ENCODE peak calls at places on chromosomes 3 and 15, in eight cellular contexts. One of them, this sample, is unnamed.

GRCh38 chr15:82936966-82937647 is 15.4 kb downstream of the HOMER2 start:
- DNase-seq in hepatocyte: no peak
- DNase-seq in HCT116: no peak
- DNase-seq in breast epithelium: no peak
- DNase-seq in bronchial epithelial cell: peak; percentile 99
- DNase-seq in GM20000: no peak
- DNase-seq in uterus: no peak
- DNase-seq in left lung: no peak
- DNase-seq in this sample: no peak

GRCh38 chr3:123678108-123678511 is 93.3 kb upstream of the HACD2 start:
- DNase-seq in hepatocyte: no peak
- DNase-seq in HCT116: no peak
- DNase-seq in breast epithelium: no peak
- DNase-seq in bronchial epithelial cell: peak; percentile 55
- DNase-seq in GM20000: no peak
- DNase-seq in uterus: peak; percentile 86
- DNase-seq in left lung: no peak
- DNase-seq in this sample: no peak

GRCh38 chr3:195155842-195156241 is 115.1 kb downstream of the XXYLT1 start:
- DNase-seq in hepatocyte: no peak
- DNase-seq in HCT116: no peak
- DNase-seq in breast epithelium: no peak
- DNase-seq in bronchial epithelial cell: no peak
- DNase-seq in GM20000: no peak
- DNase-seq in uterus: no peak
- DNase-seq in left lung: no peak
- DNase-seq in this sample: no peak

GRCh38 chr3:111768571-111769100 is 90.4 kb upstream of the PHLDB2 start:
- DNase-seq in hepatocyte: peak; percentile 24
- DNase-seq in HCT116: peak; percentile 79
- DNase-seq in breast epithelium: no peak
- DNase-seq in bronchial epithelial cell: peak; percentile 98
- DNase-seq in GM20000: no peak
- DNase-seq in uterus: no peak
- DNase-seq in left lung: no peak
- DNase-seq in this sample: no peak

GRCh38 chr3:32176989-32177701 is 61.3 kb upstream of the CMTM8 start:
- DNase-seq in hepatocyte: peak; percentile 82
- DNase-seq in HCT116: peak; percentile 86
- DNase-seq in breast epithelium: no peak
- DNase-seq in bronchial epithelial cell: peak; percentile 78
- DNase-seq in GM20000: peak; percentile 66
- DNase-seq in uterus: no peak
- DNase-seq in left lung: no peak
- DNase-seq in this sample: peak; percentile 48

GRCh38 chr3:44886561-44886960 is 12.2 kb downstream of the TGM4 start:
- DNase-seq in hepatocyte: no peak
- DNase-seq in HCT116: no peak
- DNase-seq in breast epithelium: no peak
- DNase-seq in bronchial epithelial cell: peak; percentile 99
- DNase-seq in GM20000: no peak
- DNase-seq in uterus: no peak
- DNase-seq in left lung: no peak
- DNase-seq in this sample: no peak

GRCh38 chr15:32735948-32736347 is 18.1 kb downstream of the GREM1 start:
- DNase-seq in hepatocyte: no peak
- DNase-seq in HCT116: no peak
- DNase-seq in breast epithelium: no peak
- DNase-seq in bronchial epithelial cell: no peak
- DNase-seq in GM20000: no peak
- DNase-seq in uterus: no peak
- DNase-seq in left lung: no peak
- DNase-seq in this sample: no peak

GRCh38 chr15:70250208-70251201 is 152.8 kb upstream of the TLE3 start:
- DNase-seq in hepatocyte: no peak
- DNase-seq in HCT116: no peak
- DNase-seq in breast epithelium: no peak
- DNase-seq in bronchial epithelial cell: no peak
- DNase-seq in GM20000: no peak
- DNase-seq in uterus: no peak
- DNase-seq in left lung: peak; percentile 29
- DNase-seq in this sample: no peak

GRCh38 chr3:7917443-7918151 is 584.0 kb upstream of the LMCD1 start:
- DNase-seq in hepatocyte: no peak
- DNase-seq in HCT116: no peak
- DNase-seq in breast epithelium: no peak
- DNase-seq in bronchial epithelial cell: no peak
- DNase-seq in GM20000: no peak
- DNase-seq in uterus: no peak
- DNase-seq in left lung: no peak
- DNase-seq in this sample: no peak

GRCh38 chr3:129597792-129598381 is 8.6 kb downstream of the PLXND1 start:
- DNase-seq in hepatocyte: no peak
- DNase-seq in HCT116: no peak
- DNase-seq in breast epithelium: no peak
- DNase-seq in bronchial epithelial cell: no peak
- DNase-seq in GM20000: no peak
- DNase-seq in uterus: no peak
- DNase-seq in left lung: no peak
- DNase-seq in this sample: no peak

GRCh38 chr3:48285132-48285531 is 44.2 kb downstream of the ZNF589 start:
- DNase-seq in hepatocyte: no peak
- DNase-seq in HCT116: no peak
- DNase-seq in breast epithelium: no peak
- DNase-seq in bronchial epithelial cell: no peak
- DNase-seq in GM20000: no peak
- DNase-seq in uterus: no peak
- DNase-seq in left lung: no peak
- DNase-seq in this sample: no peak

GRCh38 chr3:31968391-31968926 is 12.6 kb downstream of the OSBPL10 start:
- DNase-seq in hepatocyte: no peak
- DNase-seq in HCT116: no peak
- DNase-seq in breast epithelium: no peak
- DNase-seq in bronchial epithelial cell: peak; percentile 78
- DNase-seq in GM20000: no peak
- DNase-seq in uterus: no peak
- DNase-seq in left lung: no peak
- DNase-seq in this sample: no peak

GRCh38 chr3:179029096-179029495 is 42.5 kb downstream of the ZMAT3 start:
- DNase-seq in hepatocyte: no peak
- DNase-seq in HCT116: no peak
- DNase-seq in breast epithelium: no peak
- DNase-seq in bronchial epithelial cell: no peak
- DNase-seq in GM20000: no peak
- DNase-seq in uterus: no peak
- DNase-seq in left lung: no peak
- DNase-seq in this sample: no peak

GRCh38 chr15:83396071-83396470 is 51.1 kb upstream of the SH3GL3 start:
- DNase-seq in hepatocyte: no peak
- DNase-seq in HCT116: no peak
- DNase-seq in breast epithelium: no peak
- DNase-seq in bronchial epithelial cell: no peak
- DNase-seq in GM20000: no peak
- DNase-seq in uterus: no peak
- DNase-seq in left lung: no peak
- DNase-seq in this sample: no peak

GRCh38 chr3:159189994-159190669 is 388.3 kb downstream of the MFSD1 start:
- DNase-seq in hepatocyte: no peak
- DNase-seq in HCT116: no peak
- DNase-seq in breast epithelium: no peak
- DNase-seq in bronchial epithelial cell: peak; percentile 56
- DNase-seq in GM20000: no peak
- DNase-seq in uterus: no peak
- DNase-seq in left lung: no peak
- DNase-seq in this sample: no peak

GRCh38 chr3:48157215-48157840 is 30.9 kb downstream of the CDC25A start:
- DNase-seq in hepatocyte: no peak
- DNase-seq in HCT116: peak; percentile 51
- DNase-seq in breast epithelium: no peak
- DNase-seq in bronchial epithelial cell: peak; percentile 40
- DNase-seq in GM20000: no peak
- DNase-seq in uterus: no peak
- DNase-seq in left lung: no peak
- DNase-seq in this sample: no peak

GRCh38 chr15:48541659-48542334 is 103.7 kb downstream of the FBN1 start:
- DNase-seq in hepatocyte: peak; percentile 26
- DNase-seq in HCT116: no peak
- DNase-seq in breast epithelium: no peak
- DNase-seq in bronchial epithelial cell: peak; percentile 67
- DNase-seq in GM20000: peak; percentile 39
- DNase-seq in uterus: no peak
- DNase-seq in left lung: no peak
- DNase-seq in this sample: peak; percentile 34

GRCh38 chr15:48537277-48538113 is 108.0 kb downstream of the FBN1 start:
- DNase-seq in hepatocyte: no peak
- DNase-seq in HCT116: no peak
- DNase-seq in breast epithelium: no peak
- DNase-seq in bronchial epithelial cell: no peak
- DNase-seq in GM20000: no peak
- DNase-seq in uterus: no peak
- DNase-seq in left lung: no peak
- DNase-seq in this sample: no peak

GRCh38 chr15:48533982-48534381 is 111.5 kb downstream of the FBN1 start:
- DNase-seq in hepatocyte: no peak
- DNase-seq in HCT116: no peak
- DNase-seq in breast epithelium: no peak
- DNase-seq in bronchial epithelial cell: no peak
- DNase-seq in GM20000: no peak
- DNase-seq in uterus: no peak
- DNase-seq in left lung: no peak
- DNase-seq in this sample: no peak

GRCh38 chr15:48536681-48537091 is 108.8 kb downstream of the FBN1 start:
- DNase-seq in hepatocyte: no peak
- DNase-seq in HCT116: no peak
- DNase-seq in breast epithelium: no peak
- DNase-seq in bronchial epithelial cell: no peak
- DNase-seq in GM20000: no peak
- DNase-seq in uterus: no peak
- DNase-seq in left lung: no peak
- DNase-seq in this sample: no peak

DNA sequence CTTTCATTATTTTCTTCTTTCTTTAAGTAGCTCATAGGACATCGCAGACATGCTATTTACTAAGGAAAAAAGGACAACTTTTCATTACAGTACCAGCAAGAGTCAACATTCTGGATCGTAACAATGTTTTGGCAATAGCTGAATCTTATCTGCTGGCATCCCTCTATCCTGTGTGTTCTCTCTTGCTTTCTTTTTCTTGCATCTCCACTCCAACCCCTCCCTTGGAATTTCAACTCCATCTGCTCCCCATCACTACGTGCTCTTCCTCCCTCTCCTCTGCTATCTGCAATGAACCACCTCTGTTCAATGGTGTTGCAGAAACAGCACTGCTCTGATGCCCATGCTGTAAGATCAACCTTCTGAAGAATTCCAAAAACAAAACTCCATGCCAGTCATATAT is 106.6 kb downstream of the FBN1 start:
- DNase-seq in hepatocyte: no peak
- DNase-seq in HCT116: no peak
- DNase-seq in breast epithelium: no peak
- DNase-seq in bronchial epithelial cell: no peak
- DNase-seq in GM20000: no peak
- DNase-seq in uterus: no peak
- DNase-seq in left lung: no peak
- DNase-seq in this sample: no peak
- TF ChIP-seq CTCF in hepatocyte: no peak
- TF ChIP-seq CTCF in HCT116: no peak
- TF ChIP-seq CTCF in breast epithelium: no peak
- TF ChIP-seq CTCF in bronchial epithelial cell: no peak
- TF ChIP-seq CTCF in GM20000: no peak
- TF ChIP-seq CTCF in uterus: no peak
- TF ChIP-seq CTCF in left lung: no peak
- TF ChIP-seq CTCF in this sample: no peak

GRCh38 chr3:46214751-46215352 is 6.7 kb upstream of the CCR1 start:
- DNase-seq in hepatocyte: peak; percentile 19
- DNase-seq in HCT116: no peak
- DNase-seq in breast epithelium: no peak
- DNase-seq in bronchial epithelial cell: no peak
- DNase-seq in GM20000: peak; percentile 44
- DNase-seq in uterus: no peak
- DNase-seq in left lung: peak; percentile 78
- DNase-seq in this sample: no peak
- TF ChIP-seq CTCF in hepatocyte: peak; percentile 38
- TF ChIP-seq CTCF in HCT116: peak; percentile 50
- TF ChIP-seq CTCF in breast epithelium: no peak
- TF ChIP-seq CTCF in bronchial epithelial cell: peak; percentile 53
- TF ChIP-seq CTCF in GM20000: peak; percentile 52
- TF ChIP-seq CTCF in uterus: no peak
- TF ChIP-seq CTCF in left lung: no peak
- TF ChIP-seq CTCF in this sample: peak; percentile 31

GRCh38 chr15:92425578-92426225 is 32.0 kb downstream of the ST8SIA2 start:
- DNase-seq in hepatocyte: no peak
- DNase-seq in HCT116: no peak
- DNase-seq in breast epithelium: no peak
- DNase-seq in bronchial epithelial cell: no peak
- DNase-seq in GM20000: no peak
- DNase-seq in uterus: no peak
- DNase-seq in left lung: no peak
- DNase-seq in this sample: no peak
- TF ChIP-seq CTCF in hepatocyte: no peak
- TF ChIP-seq CTCF in HCT116: no peak
- TF ChIP-seq CTCF in breast epithelium: no peak
- TF ChIP-seq CTCF in bronchial epithelial cell: no peak
- TF ChIP-seq CTCF in GM20000: no peak
- TF ChIP-seq CTCF in uterus: no peak
- TF ChIP-seq CTCF in left lung: no peak
- TF ChIP-seq CTCF in this sample: no peak

DNA sequence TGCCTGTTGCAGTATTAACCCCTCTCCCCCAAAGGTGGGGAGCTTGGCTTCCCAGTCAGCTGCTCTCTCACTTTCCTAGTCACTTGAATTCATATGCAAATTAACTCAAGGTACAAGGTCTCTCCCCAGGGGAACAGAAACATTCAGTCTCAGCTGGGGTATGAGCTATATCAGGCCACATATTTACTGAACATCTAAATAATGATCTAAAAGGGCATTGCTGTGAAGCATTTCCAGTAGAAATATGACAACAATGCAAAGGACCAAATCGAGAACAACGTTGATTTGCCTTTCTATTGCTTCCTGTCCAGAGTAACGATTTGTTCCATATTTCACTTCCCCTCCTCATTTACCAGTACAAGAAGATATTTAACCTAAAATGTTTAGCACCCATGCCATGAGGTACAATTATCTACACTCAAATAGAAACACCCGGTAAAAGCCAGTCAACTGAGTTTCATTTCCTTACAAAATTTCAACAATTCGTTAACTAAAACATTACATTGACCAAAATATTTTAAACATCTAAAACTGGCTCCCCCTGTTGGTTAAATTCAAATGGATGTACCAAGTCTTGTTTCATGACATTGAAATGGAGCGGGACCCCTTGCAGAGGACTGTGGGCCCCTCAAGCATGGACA is 36.5 kb upstream of the KLHL6 start:
- DNase-seq in hepatocyte: no peak
- DNase-seq in HCT116: peak; percentile 4
- DNase-seq in breast epithelium: no peak
- DNase-seq in bronchial epithelial cell: peak; percentile 8
- DNase-seq in GM20000: peak; percentile 72
- DNase-seq in uterus: no peak
- DNase-seq in left lung: no peak
- DNase-seq in this sample: peak; percentile 69
- TF ChIP-seq CTCF in hepatocyte: peak; percentile 27
- TF ChIP-seq CTCF in HCT116: no peak
- TF ChIP-seq CTCF in breast epithelium: no peak
- TF ChIP-seq CTCF in bronchial epithelial cell: no peak
- TF ChIP-seq CTCF in GM20000: peak; percentile 14
- TF ChIP-seq CTCF in uterus: no peak
- TF ChIP-seq CTCF in left lung: peak; percentile 16
- TF ChIP-seq CTCF in this sample: peak; percentile 24